ENCODE peak calls at places on chromosomes 16 and 17, in five cellular contexts. H, W, P, U and X are unnamed samples.

GRCh38 chr17:61284174-61284573 is 115.5 kb upstream of the TBX2 start:
- DNase-seq in H (peak; percentile 89), U (no peak), P (no peak), W (no peak), X (no peak)

GRCh38 chr17:76382803-76383644 is 1.4 kb upstream of the SPHK1 start:
- DNase-seq in H (peak; percentile 79), U (no peak), P (peak; percentile 76), W (peak; percentile 90), X (no peak)

GRCh38 chr16:72739577-72739976 is 308.4 kb downstream of the ZFHX3 start:
- DNase-seq in H (peak; percentile 49), P (no peak), U (no peak), W (no peak), X (peak; percentile 54)

GRCh38 chr17:42577140-42577531 is 393 bp downstream of the PSMC3IP start:
- DNase-seq in P (no peak), W (no peak), H (peak; percentile 16), U (no peak), X (no peak)

GRCh38 chr17:55301521-55302406 is 37.0 kb downstream of the HLF start:
- DNase-seq in U (no peak), H (peak; percentile 9), W (no peak), P (no peak), X (no peak)

GRCh38 chr17:77930780-77931768 is 27.4 kb upstream of the TNRC6C start:
- DNase-seq in W (no peak), H (no peak), U (no peak), P (no peak), X (no peak)

GRCh38 chr17:2853722-2854580 is 57.7 kb downstream of the RAP1GAP2 start:
- DNase-seq in W (peak; percentile 79), P (peak; percentile 53), U (peak; percentile 25), H (peak; percentile 22), X (no peak)

GRCh38 chr17:1447061-1447460 is 9.0 kb downstream of the CRK start:
- DNase-seq in W (no peak), P (no peak), U (no peak), H (peak; percentile 39), X (no peak)

GRCh38 chr17:44828919-44829557 is 1.0 kb downstream of the GJC1 start:
- DNase-seq in U (no peak), P (no peak), H (peak; percentile 50), W (no peak), X (no peak)

GRCh38 chr16:11312718-11313492 is 31.8 kb upstream of the PRM1 start:
- DNase-seq in H (peak; percentile 42), W (no peak), U (no peak), P (peak; percentile 81), X (no peak)

GRCh38 chr17:66468241-66469087 is 166.1 kb downstream of the PRKCA start:
- DNase-seq in U (no peak), W (no peak), H (peak; percentile 42), P (no peak), X (no peak)

GRCh38 chr17:39270923-39271322 is 45.2 kb upstream of the STAC2 start:
- DNase-seq in H (peak; percentile 70), W (no peak), P (no peak), U (no peak), X (no peak)

GRCh38 chr17:31072186-31072585 is 22.6 kb upstream of the NF1 start:
- DNase-seq in W (no peak), H (no peak), P (no peak), U (no peak), X (no peak)

GRCh38 chr17:17467720-17468119 is 9.1 kb upstream of the MED9 start:
- DNase-seq in P (peak; percentile 83), H (peak; percentile 24), U (peak; percentile 68), W (no peak), X (no peak)

GRCh38 chr16:30757316-30757715 is 4.5 kb downstream of the CFAP119 start:
- DNase-seq in U (no peak), P (no peak), H (no peak), W (peak; percentile 46), X (no peak)

GRCh38 chr17:48567209-48567608 is 10.9 kb downstream of the HOXB4 start:
- DNase-seq in U (no peak), W (no peak), H (no peak), P (peak; percentile 84), X (no peak)

GRCh38 chr17:45703348-45703747 is 80.8 kb upstream of the CRHR1 start:
- DNase-seq in W (no peak), H (no peak), U (no peak), P (no peak), X (no peak)

GRCh38 chr17:66272699-66273390 is 29.6 kb upstream of the PRKCA start:
- DNase-seq in W (no peak), H (peak; percentile 83), U (no peak), P (no peak), X (no peak)

GRCh38 chr16:72927199-72928088 is 120.5 kb downstream of the ZFHX3 start:
- DNase-seq in H (peak; percentile 41), W (peak; percentile 71), U (no peak), P (no peak), X (no peak)

GRCh38 chr17:77887110-77887463 is 71.4 kb upstream of the TNRC6C start:
- DNase-seq in W (peak; percentile 41), U (no peak), H (no peak), P (no peak), X (no peak)

GRCh38 chr16:2178321-2179106 is 17.9 kb downstream of the CASKIN1 start:
- DNase-seq in U (no peak), W (no peak), H (peak; percentile 30), P (peak; percentile 45), X (no peak)

GRCh38 chr17:82479602-82480001 is 21.1 kb downstream of the NARF start:
- DNase-seq in W (no peak), U (no peak), P (no peak), H (no peak), X (no peak)

GRCh38 chr17:69325518-69326301 is 1.2 kb downstream of the ABCA5 start:
- DNase-seq in H (no peak), P (peak; percentile 61), U (no peak), W (no peak), X (no peak)

GRCh38 chr17:72421128-72422092 is 300.6 kb downstream of the SOX9 start:
- DNase-seq in P (peak; percentile 82), U (no peak), H (peak; percentile 98), W (no peak), X (peak; percentile 96)

GRCh38 chr16:57800213-57801097 is 1.8 kb downstream of the KIFC3 start:
- DNase-seq in U (no peak), P (no peak), H (no peak), W (no peak), X (no peak)

GRCh38 chr16:58442547-58442946 is 50.3 kb downstream of the GINS3 start:
- DNase-seq in H (no peak), P (no peak), U (no peak), W (no peak), X (no peak)

GRCh38 chr17:19368119-19368660 is 5.7 kb upstream of the B9D1 start:
- DNase-seq in W (no peak), P (no peak), U (no peak), H (peak; percentile 50), X (no peak)

GRCh38 chr17:27949304-27949703 is 56.1 kb upstream of the LYRM9 start:
- DNase-seq in U (no peak), H (no peak), W (no peak), P (no peak), X (no peak)
- TF ChIP-seq CTCF in U (no peak), H (no peak), W (no peak), P (no peak), X (peak; percentile 19)

DNA sequence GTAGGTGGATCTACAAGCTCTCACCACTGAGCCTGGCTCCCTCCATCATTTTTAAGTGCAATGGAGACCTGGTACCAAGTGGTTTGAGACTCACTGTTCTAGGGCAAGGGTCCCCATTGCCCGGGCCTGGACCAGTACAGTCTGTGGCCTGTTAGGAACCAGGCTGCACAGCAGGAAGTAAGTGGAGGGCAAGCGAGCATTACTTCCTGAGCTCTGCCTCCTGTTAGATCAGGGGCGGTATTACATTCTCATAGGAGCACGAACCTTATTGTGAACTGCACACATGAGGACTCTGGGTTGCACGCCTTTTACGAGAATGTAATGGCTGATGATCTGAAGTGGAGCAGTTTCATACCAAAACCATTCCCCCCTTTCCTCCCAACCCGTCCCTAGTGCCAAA is 6.8 kb upstream of the ZNF594 start:
- DNase-seq in H (no peak), P (no peak), W (no peak), U (no peak), X (no peak)
- TF ChIP-seq CTCF in H (no peak), P (no peak), W (no peak), U (no peak), X (no peak)

DNA sequence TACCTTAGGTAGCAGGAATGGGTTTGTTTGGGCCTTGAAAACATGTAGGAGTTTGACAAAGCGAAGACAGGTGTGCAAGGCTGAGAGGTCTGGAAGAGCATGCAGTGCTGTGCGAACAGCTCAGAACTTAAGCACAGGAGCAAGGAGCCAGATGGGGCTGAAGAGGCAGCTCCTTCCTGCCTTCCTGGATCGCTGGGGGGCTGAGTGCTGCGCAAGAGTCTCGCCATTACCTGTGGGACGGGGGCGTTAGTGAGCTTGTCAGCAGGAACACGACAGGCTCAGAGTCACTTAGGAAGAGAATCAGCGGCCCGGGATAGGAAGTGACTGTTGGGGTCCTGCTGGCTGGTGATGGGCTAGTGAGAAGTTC is 464 bp upstream of the MRM1 start:
- DNase-seq in H (no peak), W (no peak), U (no peak), P (no peak), X (no peak)
- TF ChIP-seq CTCF in H (no peak), W (no peak), U (no peak), P (no peak), X (no peak)

DNA sequence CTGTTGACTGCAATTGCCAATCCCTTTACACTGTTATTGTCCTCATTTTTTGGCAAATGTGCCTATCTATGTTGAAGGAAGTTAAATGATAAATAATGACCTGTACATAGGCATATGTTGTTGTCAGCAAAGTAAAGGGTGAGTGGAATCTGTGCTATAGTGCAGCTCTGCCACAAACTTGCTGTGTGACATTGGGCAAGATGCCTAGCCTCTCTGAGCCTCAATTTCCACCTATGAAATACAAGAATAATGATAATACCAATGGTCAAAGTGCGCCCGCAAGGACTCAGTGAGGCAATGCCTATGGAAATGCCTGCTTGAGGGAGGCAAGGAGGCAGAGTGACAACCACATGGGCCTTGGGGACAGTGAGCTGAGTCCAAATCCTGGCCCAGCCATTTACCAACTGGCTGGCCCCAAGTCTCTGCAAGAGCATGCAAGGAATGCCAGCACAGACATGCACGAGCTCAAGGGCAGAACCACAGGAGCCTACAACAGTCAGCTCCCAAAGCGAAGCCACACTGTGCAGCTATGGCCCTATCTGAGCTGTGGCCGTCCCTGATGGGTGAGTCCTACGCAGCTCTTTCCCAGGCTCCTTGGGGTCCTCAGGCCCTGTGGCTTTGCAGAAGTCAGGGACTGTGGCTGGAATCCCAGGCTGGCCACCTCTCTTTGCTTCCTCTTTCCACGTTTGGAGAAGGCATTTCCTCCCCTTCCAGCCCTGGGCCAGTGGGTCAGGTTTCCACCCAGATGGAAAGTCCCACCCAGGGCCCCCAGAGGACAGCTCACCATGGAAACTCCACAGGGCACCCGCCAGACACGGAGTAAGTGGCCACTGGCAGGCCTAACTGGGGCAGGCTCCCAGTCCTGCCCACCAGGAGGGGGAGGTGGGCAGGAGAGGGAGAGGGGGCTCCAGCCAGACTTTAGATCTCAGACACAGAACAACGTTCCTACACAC is 82.1 kb downstream of the ZNF423 start:
- DNase-seq in W (no peak), U (no peak), H (no peak), P (no peak), X (no peak)
- TF ChIP-seq CTCF in W (no peak), U (no peak), H (no peak), P (no peak), X (no peak)

GRCh38 chr17:32240745-32241144 is 24.9 kb upstream of the RHBDL3 start:
- DNase-seq in W (no peak), P (no peak), U (peak; percentile 46), H (peak; percentile 22), X (no peak)
- TF ChIP-seq CTCF in W (no peak), P (no peak), U (no peak), H (no peak), X (no peak)